ENCODE peak calls at places on chromosomes 16 and 17, in seven cellular contexts. Q is HCT116, W is heart right ventricle, C is heart left ventricle, M is left ventricle myocardium inferior, O is A673, F is breast epithelium. D is an unnamed sample.
A peak's percentile ranks its signal among the peaks of the same experiment; 100 is the strongest.

GRCh38 chr16:2042171-2042570 is 5.5 kb downstream of the NTHL1 start:
- DNase-seq in Q (no peak), W (peak; percentile 65), C (peak; percentile 88), M (peak; percentile 78), O (no peak), F (no peak), D (no peak)

GRCh38 chr16:89922884-89923639 is at the start of gene TUBB3:
- DNase-seq in Q (peak; percentile 56), W (peak; percentile 58), C (peak; percentile 81), M (peak; percentile 80), O (peak; percentile 92), F (no peak), D (peak; percentile 100)

GRCh38 chr17:10033982-10034381 is 128.9 kb upstream of the RCVRN start:
- DNase-seq in Q (no peak), W (no peak), C (peak; percentile 67), M (no peak), O (no peak), F (no peak), D (no peak)

GRCh38 chr16:15966420-15967222 is 17.2 kb downstream of the ABCC1 start:
- DNase-seq in Q (peak; percentile 92), W (no peak), C (no peak), M (no peak), O (no peak), F (no peak), D (peak; percentile 84)

GRCh38 chr17:2237521-2237921 is 66.1 kb downstream of the SMG6 start:
- DNase-seq in Q (no peak), W (peak; percentile 73), C (peak; percentile 84), M (peak; percentile 55), O (no peak), F (peak; percentile 44), D (peak; percentile 54)

GRCh38 chr17:49939318-49939717 is 29.7 kb upstream of the DLX4 start:
- DNase-seq in Q (no peak), W (no peak), C (no peak), M (no peak), O (no peak), F (no peak), D (no peak)

GRCh38 chr17:29972277-29972676 is 30.8 kb downstream of the EFCAB5 start:
- DNase-seq in Q (no peak), W (no peak), C (no peak), M (no peak), O (no peak), F (no peak), D (no peak)

GRCh38 chr17:14330492-14330920 is 29.6 kb downstream of the HS3ST3B1 start:
- DNase-seq in Q (no peak), W (no peak), C (no peak), M (no peak), O (no peak), F (no peak), D (no peak)

GRCh38 chr16:1810536-1810935 is 16.1 kb downstream of the HAGH start:
- DNase-seq in Q (no peak), W (no peak), C (no peak), M (no peak), O (no peak), F (no peak), D (no peak)

GRCh38 chr17:50290074-50290702 is 15.9 kb downstream of the TMEM92 start:
- DNase-seq in Q (peak; percentile 29), W (peak; percentile 59), C (peak; percentile 72), M (peak; percentile 61), O (peak; percentile 56), F (peak; percentile 81), D (peak; percentile 93)

GRCh38 chr17:58965221-58965620 is 141.5 kb downstream of the TRIM37 start:
- DNase-seq in Q (no peak), W (peak; percentile 9), C (no peak), M (no peak), O (no peak), F (no peak), D (no peak)

GRCh38 chr16:16830401-16830800 is 451.5 kb downstream of the NPIPA7 start:
- DNase-seq in Q (no peak), W (no peak), C (no peak), M (no peak), O (no peak), F (no peak), D (no peak)

GRCh38 chr16:57178793-57179212 is 7.0 kb downstream of the PSME3IP1 start:
- DNase-seq in Q (no peak), W (no peak), C (no peak), M (no peak), O (no peak), F (no peak), D (no peak)

DNA sequence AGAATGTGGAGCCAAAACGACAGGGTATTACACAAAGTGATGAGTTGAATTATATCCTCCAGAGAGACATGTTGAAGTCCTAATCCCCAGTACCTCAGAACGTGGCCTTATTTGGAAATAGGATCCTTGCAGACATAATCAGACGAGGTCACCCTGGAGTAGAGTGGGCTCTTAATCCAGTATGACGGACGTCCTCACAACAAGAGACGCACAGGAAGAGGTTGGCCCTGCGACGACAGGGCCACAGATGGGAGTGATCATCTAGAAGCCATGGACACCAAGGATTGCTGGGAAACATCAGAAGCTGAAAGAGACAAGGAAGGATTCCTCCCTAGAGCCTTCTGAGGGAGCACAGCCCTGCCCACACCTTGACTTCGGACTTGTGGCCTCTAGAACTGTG is 142.4 kb upstream of the AXIN2 start:
- DNase-seq in Q (no peak), W (no peak), C (no peak), M (no peak), O (no peak), F (no peak), D (no peak)
- H3K36me3 ChIP-seq in Q (no peaks in the 10 kb centered on the region), W (no peaks in the 10 kb centered on the region), C (no peaks in the 10 kb centered on the region), M (no peaks in the 10 kb centered on the region), O (no peaks in the 10 kb centered on the region), F (no peaks in the 10 kb centered on the region), D (no peaks in the 10 kb centered on the region)

GRCh38 chr17:62597920-62598319 is 29.6 kb upstream of the MRC2 start:
- DNase-seq in Q (no peak), W (no peak), C (no peak), M (no peak), O (no peak), F (no peak), D (no peak)

GRCh38 chr17:62597150-62597549 is 30.3 kb upstream of the MRC2 start:
- DNase-seq in Q (no peak), W (no peak), C (no peak), M (no peak), O (no peak), F (no peak), D (no peak)

GRCh38 chr17:62600805-62601204 is 26.7 kb upstream of the MRC2 start:
- DNase-seq in Q (no peak), W (no peak), C (no peak), M (no peak), O (no peak), F (no peak), D (no peak)

GRCh38 chr17:62601438-62601837 is 26.0 kb upstream of the MRC2 start:
- DNase-seq in Q (no peak), W (no peak), C (no peak), M (no peak), O (no peak), F (no peak), D (no peak)

GRCh38 chr17:62599964-62600657 is 27.4 kb upstream of the MRC2 start:
- DNase-seq in Q (no peak), W (no peak), C (no peak), M (no peak), O (no peak), F (no peak), D (no peak)
- H3K36me3 ChIP-seq in Q (peaks cover 18% of the 10 kb centered on the region), W (peaks cover 39% of the 10 kb centered on the region), C (peaks cover 96% of the 10 kb centered on the region), M (peaks cover 90% of the 10 kb centered on the region), O (peaks cover 48% of the 10 kb centered on the region), F (no peaks in the 10 kb centered on the region), D (peaks cover 74% of the 10 kb centered on the region)

GRCh38 chr17:63705657-63706056 is 5.7 kb upstream of the LIMD2 start:
- DNase-seq in Q (no peak), W (no peak), C (no peak), M (no peak), O (no peak), F (no peak), D (no peak)

GRCh38 chr17:63703556-63704258 is 3.8 kb upstream of the LIMD2 start:
- DNase-seq in Q (no peak), W (no peak), C (no peak), M (no peak), O (no peak), F (no peak), D (peak; percentile 73)

GRCh38 chr17:63704259-63704576 is 4.3 kb upstream of the LIMD2 start:
- DNase-seq in Q (no peak), W (no peak), C (no peak), M (no peak), O (no peak), F (no peak), D (peak; percentile 52)

GRCh38 chr17:63706346-63707102 is 6.6 kb upstream of the LIMD2 start:
- DNase-seq in Q (no peak), W (no peak), C (no peak), M (no peak), O (no peak), F (no peak), D (peak; percentile 70)

DNA sequence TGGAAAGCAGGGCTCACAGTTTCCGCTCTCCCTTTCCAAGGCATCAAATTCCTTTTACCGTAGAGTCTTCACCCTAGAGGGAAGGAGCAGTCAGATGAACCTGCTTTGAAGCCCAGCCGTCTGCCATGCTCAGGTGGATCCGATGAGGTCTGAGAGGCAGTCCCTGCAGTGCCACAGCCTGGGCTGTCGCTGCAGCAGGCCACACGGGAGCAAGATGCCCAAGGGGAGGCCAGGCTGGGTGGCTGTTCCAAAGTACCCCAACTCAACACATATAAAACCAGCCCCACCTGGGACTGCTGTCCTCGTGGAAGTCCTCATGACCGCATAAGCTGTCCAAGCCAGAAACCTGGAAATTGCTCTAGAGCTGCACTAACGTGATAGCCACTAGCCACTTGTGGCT is 4.9 kb upstream of the LIMD2 start:
- DNase-seq in Q (no peak), W (no peak), C (no peak), M (no peak), O (no peak), F (no peak), D (peak; percentile 80)
- H3K36me3 ChIP-seq in Q (no peaks in the 10 kb centered on the region), W (peaks cover 21% of the 10 kb centered on the region), C (peaks cover 74% of the 10 kb centered on the region), M (peaks cover 61% of the 10 kb centered on the region), O (peaks cover 18% of the 10 kb centered on the region), F (no peaks in the 10 kb centered on the region), D (peaks cover 27% of the 10 kb centered on the region)

GRCh38 chr17:4583796-4584124 is 569 bp upstream of the SMTNL2 start:
- DNase-seq in Q (peak; percentile 31), W (peak; percentile 47), C (peak; percentile 65), M (no peak), O (peak; percentile 73), F (no peak), D (peak; percentile 90)

GRCh38 chr17:4580291-4580690 is 4.0 kb upstream of the SMTNL2 start:
- DNase-seq in Q (no peak), W (no peak), C (no peak), M (no peak), O (no peak), F (no peak), D (no peak)

GRCh38 chr17:4582691-4583090 is 1.6 kb upstream of the SMTNL2 start:
- DNase-seq in Q (no peak), W (no peak), C (no peak), M (no peak), O (no peak), F (no peak), D (peak; percentile 65)

GRCh38 chr17:4583206-4583605 is 1.1 kb upstream of the SMTNL2 start:
- DNase-seq in Q (no peak), W (no peak), C (no peak), M (no peak), O (no peak), F (no peak), D (peak; percentile 72)

DNA sequence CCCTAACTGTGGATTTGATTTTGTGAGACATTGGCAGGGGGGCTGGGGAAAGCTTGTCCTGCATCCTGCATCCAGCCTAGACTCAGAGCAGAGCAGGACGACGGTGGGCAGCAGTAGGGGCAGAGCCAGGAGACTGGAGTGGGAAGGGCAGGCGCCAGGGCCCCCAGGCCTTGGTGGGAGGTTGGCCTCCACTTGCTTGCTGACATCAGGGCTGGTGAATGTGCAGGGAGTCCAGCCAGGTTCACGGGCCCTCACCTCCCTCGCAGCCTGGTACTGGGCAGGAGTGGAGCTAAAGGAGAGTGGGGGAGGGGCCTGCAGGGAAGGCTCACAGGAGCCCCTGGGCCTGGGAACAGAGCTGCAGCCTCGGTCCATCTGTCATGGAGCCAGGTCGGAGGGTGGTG is 2.2 kb upstream of the SMTNL2 start:
- DNase-seq in Q (no peak), W (no peak), C (no peak), M (no peak), O (no peak), F (no peak), D (peak; percentile 72)
- H3K36me3 ChIP-seq in Q (no peaks in the 10 kb centered on the region), W (no peaks in the 10 kb centered on the region), C (no peaks in the 10 kb centered on the region), M (no peaks in the 10 kb centered on the region), O (no peaks in the 10 kb centered on the region), F (no peaks in the 10 kb centered on the region), D (no peaks in the 10 kb centered on the region)